ENCODE peak calls at places on chromosome 5, in seven cellular contexts. Q is SK-N-SH, U is GM12878, C is HCT116, W is HepG2, X is K562, E is H1. O is an unnamed sample.

GRCh38 chr5:10987291-10987806 is 226.3 kb upstream of the DAP start:
- DNase-seq in Q (no peak), U (no peak), C (no peak), W (no peak), X (no peak), E (no peak), O (no peak)

GRCh38 chr5:68409259-68409658 is 193.7 kb downstream of the PIK3R1 start:
- DNase-seq in Q (no peak), U (no peak), C (no peak), W (no peak), X (no peak), E (no peak), O (no peak)

GRCh38 chr5:111016801-111017200 is 54.7 kb upstream of the TSLP start:
- DNase-seq in Q (no peak), U (no peak), C (no peak), W (no peak), X (no peak), E (no peak), O (no peak)

GRCh38 chr5:20360243-20360642 is 372.2 kb upstream of the CDH18 start:
- DNase-seq in Q (no peak), U (no peak), C (no peak), W (no peak), X (no peak), E (no peak), O (no peak)

GRCh38 chr5:34040411-34040810 is 2.6 kb downstream of the C1QTNF3 start:
- DNase-seq in Q (no peak), U (no peak), C (no peak), W (no peak), X (no peak), E (no peak), O (no peak)

GRCh38 chr5:59123595-59124561 is 541.0 kb downstream of the RAB3C start:
- DNase-seq in Q (no peak), U (peak), C (no peak), W (no peak), X (no peak), E (no peak), O (no peak)

GRCh38 chr5:126628102-126628501 is 27.4 kb downstream of the PHAX start:
- DNase-seq in Q (no peak), U (no peak), C (no peak), W (no peak), X (no peak), E (no peak), O (no peak)

GRCh38 chr5:142324871-142325676 is at the start of gene SPRY4:
- DNase-seq in Q (peak), U (peak), C (peak), W (peak), X (peak), E (peak), O (peak)

GRCh38 chr5:252546-252945 is 18.9 kb upstream of the PDCD6 start:
- DNase-seq in Q (no peak), U (no peak), C (no peak), W (no peak), X (no peak), E (no peak), O (no peak)

GRCh38 chr5:151601376-151601775 is 10.2 kb upstream of the FAT2 start:
- DNase-seq in Q (no peak), U (no peak), C (no peak), W (no peak), X (no peak), E (no peak), O (no peak)

GRCh38 chr5:139422307-139422893 is 16.9 kb downstream of the DNAJC18 start:
- DNase-seq in Q (peak), U (no peak), C (peak), W (peak), X (peak), E (peak), O (peak)

GRCh38 chr5:181173420-181174342 is 26.3 kb downstream of the OR2V2 start:
- DNase-seq in Q (peak), U (peak), C (peak), W (peak), X (peak), E (peak), O (peak)

GRCh38 chr5:60136841-60137240 is 243.3 kb upstream of the PDE4D start:
- DNase-seq in Q (no peak), U (no peak), C (no peak), W (no peak), X (no peak), E (no peak), O (no peak)

GRCh38 chr5:155616779-155617392 is 603.3 kb downstream of the KIF4B start:
- DNase-seq in Q (peak), U (no peak), C (no peak), W (peak), X (peak), E (peak), O (peak)

GRCh38 chr5:142306077-142306502 is 18.7 kb downstream of the SPRY4 start:
- DNase-seq in Q (no peak), U (no peak), C (no peak), W (peak), X (no peak), E (no peak), O (no peak)

GRCh38 chr5:55665065-55665464 is 47.1 kb downstream of the SLC38A9 start:
- DNase-seq in Q (no peak), U (no peak), C (no peak), W (no peak), X (no peak), E (no peak), O (no peak)

GRCh38 chr5:177431317-177432142 is 5.1 kb downstream of the GRK6 start:
- DNase-seq in Q (no peak), U (peak), C (no peak), W (no peak), X (no peak), E (no peak), O (no peak)

GRCh38 chr5:128213833-128214232 is 130.3 kb downstream of the SLC12A2 start:
- DNase-seq in Q (no peak), U (no peak), C (no peak), W (no peak), X (no peak), E (no peak), O (peak)

GRCh38 chr5:60339691-60340191 is 360.2 kb downstream of the DEPDC1B start:
- DNase-seq in Q (no peak), U (no peak), C (no peak), W (no peak), X (no peak), E (no peak), O (peak)

GRCh38 chr5:3099954-3100353 is 348.5 kb upstream of the IRX2 start:
- DNase-seq in Q (no peak), U (no peak), C (no peak), W (no peak), X (no peak), E (no peak), O (no peak)

GRCh38 chr5:132408965-132409364 is 39.5 kb downstream of the SLC22A5 start:
- DNase-seq in Q (no peak), U (no peak), C (no peak), W (peak), X (no peak), E (no peak), O (no peak)

GRCh38 chr5:473344-474192 is 30.6 kb downstream of the EXOC3 start:
- DNase-seq in Q (peak), U (no peak), C (no peak), W (peak), X (no peak), E (peak), O (peak)

GRCh38 chr5:143267186-143267585 is 136.3 kb downstream of the NR3C1 start:
- DNase-seq in Q (no peak), U (no peak), C (no peak), W (no peak), X (no peak), E (no peak), O (no peak)

GRCh38 chr5:1769017-1769640 is 30.5 kb downstream of the MRPL36 start:
- DNase-seq in Q (no peak), U (no peak), C (no peak), W (no peak), X (no peak), E (no peak), O (no peak)
- TF ChIP-seq JUND in Q (no peak), U (no peak), C (no peak), W (no peak), X (no peak), E (no peak), O (no peak)

DNA sequence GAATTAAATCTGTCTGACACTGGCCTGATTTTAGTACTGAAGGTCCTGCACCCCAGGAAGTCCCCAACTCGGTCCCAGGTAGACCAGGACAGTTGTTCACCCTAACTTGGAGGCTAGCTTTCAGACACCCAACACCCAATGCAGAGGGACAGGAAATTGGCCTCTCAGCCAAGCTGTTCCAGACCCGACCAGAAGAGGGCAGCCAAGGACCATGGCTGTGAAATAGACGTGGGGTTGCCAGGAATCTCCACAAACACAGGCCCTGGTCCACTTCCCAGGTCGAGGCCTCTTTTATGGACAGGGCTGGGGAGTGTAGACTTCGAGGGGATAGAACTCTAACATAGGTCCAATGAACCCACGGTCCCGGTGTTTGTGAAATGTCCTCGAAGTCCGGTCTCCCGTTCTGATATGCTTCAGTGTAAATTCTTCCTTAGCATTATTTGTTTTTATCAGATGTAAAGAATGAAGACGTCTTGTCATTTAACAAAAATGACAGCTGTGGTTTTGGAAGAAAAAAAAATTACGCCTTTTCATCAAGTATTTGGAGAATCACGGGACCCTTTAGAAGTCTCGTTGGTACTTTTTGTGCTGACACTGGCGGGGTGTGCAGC is 260.3 kb upstream of the ADAMTS16 start:
- DNase-seq in Q (peak), U (no peak), C (peak), W (peak), X (peak), E (peak), O (peak)
- TF ChIP-seq JUND in Q (no peak), U (no peak), C (no peak), W (no peak), X (no peak), E (no peak), O (no peak)

GRCh38 chr5:56824019-56824418 is 8.7 kb downstream of the MAP3K1 start:
- DNase-seq in Q (no peak), U (no peak), C (no peak), W (no peak), X (no peak), E (no peak), O (no peak)

GRCh38 chr5:56827923-56828322 is 12.6 kb downstream of the MAP3K1 start:
- DNase-seq in Q (no peak), U (no peak), C (no peak), W (no peak), X (no peak), E (no peak), O (no peak)

GRCh38 chr5:56825222-56825824 is 10.0 kb downstream of the MAP3K1 start:
- DNase-seq in Q (no peak), U (no peak), C (no peak), W (no peak), X (no peak), E (no peak), O (no peak)

GRCh38 chr5:56829137-56829536 is 13.8 kb downstream of the MAP3K1 start:
- DNase-seq in Q (no peak), U (no peak), C (peak), W (no peak), X (no peak), E (no peak), O (no peak)

GRCh38 chr5:56827043-56827442 is 11.7 kb downstream of the MAP3K1 start:
- DNase-seq in Q (no peak), U (no peak), C (no peak), W (peak), X (peak), E (no peak), O (no peak)
- TF ChIP-seq JUND in Q (no peak), U (no peak), C (no peak), W (no peak), X (no peak), E (no peak), O (no peak)

DNA sequence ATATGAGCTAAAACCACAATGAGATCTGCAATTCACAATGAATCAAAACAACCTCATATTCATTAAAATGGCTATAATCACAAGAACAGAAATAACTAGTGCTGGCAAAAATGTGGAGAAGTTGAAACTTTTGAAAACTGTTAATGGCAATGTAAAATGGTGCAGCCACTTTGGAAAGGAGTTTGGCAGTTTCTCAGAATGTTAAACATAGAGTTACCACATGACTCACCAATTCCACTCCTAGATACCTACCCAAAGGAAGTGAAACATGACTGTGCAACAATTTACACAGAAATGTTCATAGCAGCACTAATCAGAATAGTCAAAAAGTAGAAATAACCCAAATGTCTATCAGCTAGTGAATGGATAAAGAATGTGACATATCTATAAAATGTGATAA is 862.2 kb downstream of the DTWD2 start:
- DNase-seq in Q (no peak), U (no peak), C (no peak), W (no peak), X (no peak), E (no peak), O (no peak)
- TF ChIP-seq JUND in Q (no peak), U (no peak), C (no peak), W (no peak), X (no peak), E (no peak), O (no peak)

DNA sequence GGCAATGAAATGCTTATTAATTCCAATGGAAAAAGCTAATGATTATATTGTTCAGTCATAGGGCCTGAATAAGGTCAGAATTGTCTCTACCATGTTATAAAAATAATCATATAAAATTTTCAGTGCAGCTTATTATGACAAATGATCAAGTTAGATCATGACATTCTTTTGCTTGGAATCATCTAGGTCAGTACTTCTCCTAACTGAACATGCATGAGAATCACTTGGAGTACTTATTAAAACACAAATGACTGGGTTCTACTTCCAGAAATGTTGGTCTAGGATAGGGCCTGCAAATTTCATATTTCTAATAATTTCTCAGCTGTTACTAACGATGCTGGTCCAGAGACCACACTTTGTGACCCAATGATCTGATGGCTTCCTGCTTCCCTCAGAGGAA is 806.0 kb upstream of the ZNF608 start:
- DNase-seq in Q (no peak), U (no peak), C (no peak), W (no peak), X (no peak), E (no peak), O (no peak)
- TF ChIP-seq JUND in Q (no peak), U (no peak), C (no peak), W (no peak), X (no peak), E (no peak), O (no peak)